ENCODE peak calls at places on chromosome 14, in nine cellular contexts. One of them, this sample, is unnamed.

GRCh38 chr14:102150636-102151195 is 11.0 kb downstream of the WDR20 start:
- DNase-seq in HCT116: no peak
- DNase-seq in kidney epithelial cell: no peak
- DNase-seq in HFF-Myc: no peak
- DNase-seq in astrocyte of the spinal cord: no peak
- DNase-seq in body of pancreas: no peak
- DNase-seq in choroid plexus epithelial cell: no peak
- DNase-seq in CD8-positive, alpha-beta T cell: no peak
- DNase-seq in K562: no peak
- DNase-seq in this sample: no peak

GRCh38 chr14:32682219-32682618 is 256.5 kb upstream of the NPAS3 start:
- DNase-seq in astrocyte of the spinal cord: no peak
- DNase-seq in K562: no peak
- DNase-seq in HCT116: no peak
- DNase-seq in choroid plexus epithelial cell: no peak
- DNase-seq in kidney epithelial cell: no peak
- DNase-seq in HFF-Myc: no peak
- DNase-seq in CD8-positive, alpha-beta T cell: no peak
- DNase-seq in body of pancreas: peak
- DNase-seq in this sample: no peak

GRCh38 chr14:94173885-94174621 is at the start of gene PPP4R4:
- DNase-seq in CD8-positive, alpha-beta T cell: peak
- DNase-seq in astrocyte of the spinal cord: peak
- DNase-seq in choroid plexus epithelial cell: peak
- DNase-seq in kidney epithelial cell: peak
- DNase-seq in K562: peak
- DNase-seq in body of pancreas: peak
- DNase-seq in HFF-Myc: peak
- DNase-seq in HCT116: peak
- DNase-seq in this sample: peak

GRCh38 chr14:49945448-49946319 is 52.8 kb downstream of the ARF6 start:
- DNase-seq in HFF-Myc: no peak
- DNase-seq in kidney epithelial cell: no peak
- DNase-seq in choroid plexus epithelial cell: no peak
- DNase-seq in HCT116: no peak
- DNase-seq in CD8-positive, alpha-beta T cell: no peak
- DNase-seq in K562: no peak
- DNase-seq in astrocyte of the spinal cord: no peak
- DNase-seq in body of pancreas: no peak
- DNase-seq in this sample: no peak

GRCh38 chr14:98198385-98198784 is 1073.6 kb downstream of the BCL11B start:
- DNase-seq in HCT116: no peak
- DNase-seq in body of pancreas: peak
- DNase-seq in astrocyte of the spinal cord: no peak
- DNase-seq in K562: no peak
- DNase-seq in CD8-positive, alpha-beta T cell: peak
- DNase-seq in kidney epithelial cell: no peak
- DNase-seq in choroid plexus epithelial cell: no peak
- DNase-seq in HFF-Myc: no peak
- DNase-seq in this sample: no peak

GRCh38 chr14:22991852-22992251 is 9.5 kb upstream of the AJUBA start:
- DNase-seq in HCT116: no peak
- DNase-seq in K562: no peak
- DNase-seq in HFF-Myc: no peak
- DNase-seq in astrocyte of the spinal cord: no peak
- DNase-seq in body of pancreas: no peak
- DNase-seq in CD8-positive, alpha-beta T cell: no peak
- DNase-seq in kidney epithelial cell: no peak
- DNase-seq in choroid plexus epithelial cell: no peak
- DNase-seq in this sample: no peak

GRCh38 chr14:74934476-74935339 is 11.6 kb upstream of the RPS6KL1 start:
- DNase-seq in CD8-positive, alpha-beta T cell: no peak
- DNase-seq in body of pancreas: no peak
- DNase-seq in HFF-Myc: no peak
- DNase-seq in kidney epithelial cell: no peak
- DNase-seq in astrocyte of the spinal cord: no peak
- DNase-seq in choroid plexus epithelial cell: no peak
- DNase-seq in K562: no peak
- DNase-seq in HCT116: no peak
- DNase-seq in this sample: no peak

GRCh38 chr14:90301580-90302181 is 30.1 kb downstream of the NRDE2 start:
- DNase-seq in HCT116: no peak
- DNase-seq in choroid plexus epithelial cell: peak
- DNase-seq in astrocyte of the spinal cord: peak
- DNase-seq in kidney epithelial cell: no peak
- DNase-seq in K562: no peak
- DNase-seq in body of pancreas: no peak
- DNase-seq in HFF-Myc: peak
- DNase-seq in CD8-positive, alpha-beta T cell: no peak
- DNase-seq in this sample: peak

GRCh38 chr14:66435683-66436082 is 50.5 kb upstream of the CCDC196 start:
- DNase-seq in choroid plexus epithelial cell: no peak
- DNase-seq in CD8-positive, alpha-beta T cell: no peak
- DNase-seq in K562: no peak
- DNase-seq in HCT116: no peak
- DNase-seq in body of pancreas: no peak
- DNase-seq in HFF-Myc: no peak
- DNase-seq in kidney epithelial cell: no peak
- DNase-seq in astrocyte of the spinal cord: no peak
- DNase-seq in this sample: no peak

GRCh38 chr14:23071975-23072539 is 14.7 kb upstream of the CDH24 start:
- DNase-seq in body of pancreas: no peak
- DNase-seq in astrocyte of the spinal cord: no peak
- DNase-seq in kidney epithelial cell: no peak
- DNase-seq in CD8-positive, alpha-beta T cell: no peak
- DNase-seq in K562: no peak
- DNase-seq in HCT116: no peak
- DNase-seq in HFF-Myc: no peak
- DNase-seq in choroid plexus epithelial cell: no peak
- DNase-seq in this sample: no peak

GRCh38 chr14:101790232-101790631 is 28.7 kb downstream of the PPP2R5C start:
- DNase-seq in astrocyte of the spinal cord: no peak
- DNase-seq in HFF-Myc: no peak
- DNase-seq in CD8-positive, alpha-beta T cell: no peak
- DNase-seq in choroid plexus epithelial cell: no peak
- DNase-seq in body of pancreas: no peak
- DNase-seq in K562: no peak
- DNase-seq in kidney epithelial cell: no peak
- DNase-seq in HCT116: no peak
- DNase-seq in this sample: no peak

GRCh38 chr14:91396959-91397815 is 20.4 kb downstream of the CCDC88C start:
- DNase-seq in choroid plexus epithelial cell: no peak
- DNase-seq in HFF-Myc: no peak
- DNase-seq in HCT116: no peak
- DNase-seq in body of pancreas: peak
- DNase-seq in kidney epithelial cell: no peak
- DNase-seq in astrocyte of the spinal cord: no peak
- DNase-seq in K562: no peak
- DNase-seq in CD8-positive, alpha-beta T cell: peak
- DNase-seq in this sample: no peak

GRCh38 chr14:105533811-105534498 is 7.6 kb downstream of the TMEM121 start:
- DNase-seq in astrocyte of the spinal cord: no peak
- DNase-seq in HCT116: no peak
- DNase-seq in HFF-Myc: no peak
- DNase-seq in choroid plexus epithelial cell: no peak
- DNase-seq in kidney epithelial cell: no peak
- DNase-seq in body of pancreas: no peak
- DNase-seq in CD8-positive, alpha-beta T cell: no peak
- DNase-seq in K562: no peak
- DNase-seq in this sample: no peak

GRCh38 chr14:105485720-105486332 is 860 bp upstream of the CRIP1 start:
- DNase-seq in kidney epithelial cell: no peak
- DNase-seq in CD8-positive, alpha-beta T cell: peak
- DNase-seq in body of pancreas: peak
- DNase-seq in HCT116: no peak
- DNase-seq in HFF-Myc: no peak
- DNase-seq in choroid plexus epithelial cell: no peak
- DNase-seq in astrocyte of the spinal cord: no peak
- DNase-seq in K562: peak
- DNase-seq in this sample: no peak

DNA sequence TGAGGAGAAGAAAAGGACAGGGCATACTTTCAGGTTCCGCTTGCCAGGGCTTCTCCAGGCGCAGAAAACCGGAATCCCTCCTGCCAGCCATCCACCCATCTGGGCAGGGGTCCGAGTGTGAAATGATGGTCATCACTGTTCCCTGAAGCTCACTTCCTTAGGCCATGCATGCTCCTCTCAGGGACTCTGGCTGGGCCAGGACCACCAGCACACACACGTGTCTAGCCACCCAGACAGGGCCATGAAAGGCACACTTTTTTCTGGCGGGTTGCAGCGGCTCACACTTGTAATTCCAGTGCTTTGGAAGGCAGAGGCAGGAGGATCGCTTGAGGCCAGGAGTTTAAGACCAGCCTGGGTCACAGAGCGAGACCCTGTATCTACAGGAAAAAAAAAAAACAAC is 1.5 kb downstream of the TCL1A start:
- DNase-seq in astrocyte of the spinal cord: no peak
- DNase-seq in K562: no peak
- DNase-seq in body of pancreas: no peak
- DNase-seq in choroid plexus epithelial cell: no peak
- DNase-seq in CD8-positive, alpha-beta T cell: no peak
- DNase-seq in HCT116: no peak
- DNase-seq in HFF-Myc: no peak
- DNase-seq in kidney epithelial cell: no peak
- DNase-seq in this sample: no peak
- H3K4me3 ChIP-seq in astrocyte of the spinal cord: no peak
- H3K4me3 ChIP-seq in K562: no peak
- H3K4me3 ChIP-seq in body of pancreas: no peak
- H3K4me3 ChIP-seq in choroid plexus epithelial cell: no peak
- H3K4me3 ChIP-seq in CD8-positive, alpha-beta T cell: no peak
- H3K4me3 ChIP-seq in HCT116: no peak
- H3K4me3 ChIP-seq in HFF-Myc: no peak
- H3K4me3 ChIP-seq in kidney epithelial cell: no peak
- H3K4me3 ChIP-seq in this sample: no peak

GRCh38 chr14:21917699-21918436 is 244.2 kb upstream of the OR4E1 start:
- DNase-seq in astrocyte of the spinal cord: peak
- DNase-seq in K562: peak
- DNase-seq in choroid plexus epithelial cell: peak
- DNase-seq in CD8-positive, alpha-beta T cell: peak
- DNase-seq in kidney epithelial cell: peak
- DNase-seq in HCT116: peak
- DNase-seq in HFF-Myc: peak
- DNase-seq in body of pancreas: peak
- DNase-seq in this sample: peak
- TF ChIP-seq CTCF in astrocyte of the spinal cord: peak
- TF ChIP-seq CTCF in K562: peak
- TF ChIP-seq CTCF in choroid plexus epithelial cell: peak
- TF ChIP-seq CTCF in CD8-positive, alpha-beta T cell: peak
- TF ChIP-seq CTCF in kidney epithelial cell: peak
- TF ChIP-seq CTCF in HCT116: peak
- TF ChIP-seq CTCF in HFF-Myc: peak
- TF ChIP-seq CTCF in body of pancreas: peak
- TF ChIP-seq CTCF in this sample: peak

GRCh38 chr14:35367056-35367372 is 37.5 kb downstream of the NFKBIA start:
- DNase-seq in CD8-positive, alpha-beta T cell: no peak
- DNase-seq in K562: no peak
- DNase-seq in astrocyte of the spinal cord: no peak
- DNase-seq in body of pancreas: no peak
- DNase-seq in choroid plexus epithelial cell: no peak
- DNase-seq in HCT116: no peak
- DNase-seq in kidney epithelial cell: no peak
- DNase-seq in HFF-Myc: no peak
- DNase-seq in this sample: no peak

GRCh38 chr14:35368993-35369392 is 35.6 kb downstream of the NFKBIA start:
- DNase-seq in body of pancreas: no peak
- DNase-seq in kidney epithelial cell: no peak
- DNase-seq in HCT116: no peak
- DNase-seq in astrocyte of the spinal cord: no peak
- DNase-seq in K562: no peak
- DNase-seq in CD8-positive, alpha-beta T cell: no peak
- DNase-seq in HFF-Myc: no peak
- DNase-seq in choroid plexus epithelial cell: no peak
- DNase-seq in this sample: no peak

GRCh38 chr14:35369701-35370191 is 34.8 kb downstream of the NFKBIA start:
- DNase-seq in HCT116: no peak
- DNase-seq in body of pancreas: no peak
- DNase-seq in kidney epithelial cell: no peak
- DNase-seq in astrocyte of the spinal cord: peak
- DNase-seq in choroid plexus epithelial cell: peak
- DNase-seq in HFF-Myc: no peak
- DNase-seq in CD8-positive, alpha-beta T cell: no peak
- DNase-seq in K562: no peak
- DNase-seq in this sample: no peak

GRCh38 chr14:35368139-35368460 is 36.4 kb downstream of the NFKBIA start:
- DNase-seq in choroid plexus epithelial cell: no peak
- DNase-seq in body of pancreas: no peak
- DNase-seq in CD8-positive, alpha-beta T cell: no peak
- DNase-seq in HCT116: no peak
- DNase-seq in K562: no peak
- DNase-seq in kidney epithelial cell: no peak
- DNase-seq in HFF-Myc: no peak
- DNase-seq in astrocyte of the spinal cord: no peak
- DNase-seq in this sample: no peak

GRCh38 chr14:35368583-35368982 is 36.0 kb downstream of the NFKBIA start:
- DNase-seq in HCT116: no peak
- DNase-seq in astrocyte of the spinal cord: no peak
- DNase-seq in K562: no peak
- DNase-seq in choroid plexus epithelial cell: no peak
- DNase-seq in CD8-positive, alpha-beta T cell: no peak
- DNase-seq in kidney epithelial cell: no peak
- DNase-seq in body of pancreas: no peak
- DNase-seq in HFF-Myc: no peak
- DNase-seq in this sample: no peak
- H3K4me3 ChIP-seq in HCT116: no peak
- H3K4me3 ChIP-seq in astrocyte of the spinal cord: no peak
- H3K4me3 ChIP-seq in K562: no peak
- H3K4me3 ChIP-seq in choroid plexus epithelial cell: no peak
- H3K4me3 ChIP-seq in CD8-positive, alpha-beta T cell: no peak
- H3K4me3 ChIP-seq in kidney epithelial cell: no peak
- H3K4me3 ChIP-seq in body of pancreas: no peak
- H3K4me3 ChIP-seq in HFF-Myc: no peak
- H3K4me3 ChIP-seq in this sample: no peak

GRCh38 chr14:76456200-76456599 is 80.3 kb downstream of the ESRRB start:
- DNase-seq in astrocyte of the spinal cord: no peak
- DNase-seq in choroid plexus epithelial cell: peak
- DNase-seq in HFF-Myc: peak
- DNase-seq in kidney epithelial cell: no peak
- DNase-seq in body of pancreas: no peak
- DNase-seq in CD8-positive, alpha-beta T cell: no peak
- DNase-seq in HCT116: peak
- DNase-seq in K562: peak
- DNase-seq in this sample: no peak
- TF ChIP-seq CTCF in astrocyte of the spinal cord: peak
- TF ChIP-seq CTCF in choroid plexus epithelial cell: peak
- TF ChIP-seq CTCF in HFF-Myc: peak
- TF ChIP-seq CTCF in kidney epithelial cell: peak
- TF ChIP-seq CTCF in body of pancreas: peak
- TF ChIP-seq CTCF in CD8-positive, alpha-beta T cell: peak
- TF ChIP-seq CTCF in HCT116: peak
- TF ChIP-seq CTCF in K562: peak
- TF ChIP-seq CTCF in this sample: peak

GRCh38 chr14:96816281-96816680 is 19.1 kb downstream of the VRK1 start:
- DNase-seq in astrocyte of the spinal cord: no peak
- DNase-seq in HFF-Myc: no peak
- DNase-seq in CD8-positive, alpha-beta T cell: no peak
- DNase-seq in choroid plexus epithelial cell: no peak
- DNase-seq in body of pancreas: no peak
- DNase-seq in HCT116: no peak
- DNase-seq in kidney epithelial cell: no peak
- DNase-seq in K562: no peak
- DNase-seq in this sample: no peak
- H3K4me3 ChIP-seq in astrocyte of the spinal cord: no peak
- H3K4me3 ChIP-seq in HFF-Myc: no peak
- H3K4me3 ChIP-seq in CD8-positive, alpha-beta T cell: no peak
- H3K4me3 ChIP-seq in choroid plexus epithelial cell: no peak
- H3K4me3 ChIP-seq in body of pancreas: no peak
- H3K4me3 ChIP-seq in HCT116: no peak
- H3K4me3 ChIP-seq in kidney epithelial cell: no peak
- H3K4me3 ChIP-seq in K562: no peak
- H3K4me3 ChIP-seq in this sample: no peak